ENCODE peak calls at places on chromosome 19, in six cellular contexts. C is lower lobe of right lung; O is neural crest cell; B is fibroblast of mammary gland; W is lower leg skin; X is CD8-positive, alpha-beta T cell. U is an unnamed sample.

GRCh38 chr19:48121909-48122371 is 11.3 kb upstream of the PLA2G4C start:
- DNase-seq in C (no peak), O (no peak), W (peak), X (no peak), B (no peak), U (no peak)

GRCh38 chr19:3269972-3270667 is 45.7 kb downstream of the CELF5 start:
- DNase-seq in X (no peak), C (no peak), B (no peak), O (no peak), W (no peak), U (no peak)

GRCh38 chr19:17496337-17496997 is 15.0 kb upstream of the PGLS start:
- DNase-seq in X (peak), O (peak), C (peak), B (peak), W (no peak), U (peak)

GRCh38 chr19:16025108-16026101 is 50.9 kb upstream of the TPM4 start:
- DNase-seq in X (no peak), O (no peak), C (no peak), B (peak), W (no peak), U (no peak)

GRCh38 chr19:41588497-41589209 is 12.7 kb downstream of the CEACAM21 start:
- DNase-seq in W (no peak), C (no peak), X (no peak), O (no peak), B (peak), U (no peak)

GRCh38 chr19:13063461-13064091 is 39.1 kb downstream of the LYL1 start:
- DNase-seq in B (no peak), C (no peak), X (no peak), W (no peak), O (no peak), U (no peak)

GRCh38 chr19:4052993-4053422 is 13.7 kb downstream of the ZBTB7A start:
- DNase-seq in X (no peak), W (no peak), B (peak), O (no peak), C (peak), U (no peak)

GRCh38 chr19:35720163-35720524 is 2.3 kb downstream of the KMT2B start:
- DNase-seq in X (no peak), W (no peak), B (no peak), C (no peak), O (no peak), U (no peak)

GRCh38 chr19:12789098-12789903 is 2.0 kb upstream of the JUNB start:
- DNase-seq in X (no peak), O (no peak), C (no peak), W (peak), B (no peak), U (no peak)

GRCh38 chr19:4352701-4353121 is 9.3 kb downstream of the MPND start:
- DNase-seq in W (no peak), O (peak), X (peak), C (peak), B (peak), U (no peak)

GRCh38 chr19:40585677-40586422 is 9.2 kb downstream of the SHKBP1 start:
- DNase-seq in C (no peak), O (no peak), X (no peak), B (peak), W (no peak), U (no peak)

GRCh38 chr19:42542791-42543190 is 14.5 kb upstream of the CEACAM1 start:
- DNase-seq in B (no peak), O (no peak), C (no peak), X (no peak), W (no peak), U (no peak)

GRCh38 chr19:49430678-49431329 is 5.6 kb downstream of the GFY start:
- DNase-seq in X (no peak), B (no peak), O (no peak), C (no peak), W (no peak), U (no peak)
- TF ChIP-seq CTCF in X (peak), B (peak), O (peak), C (no peak), W (no peak), U (no peak)

DNA sequence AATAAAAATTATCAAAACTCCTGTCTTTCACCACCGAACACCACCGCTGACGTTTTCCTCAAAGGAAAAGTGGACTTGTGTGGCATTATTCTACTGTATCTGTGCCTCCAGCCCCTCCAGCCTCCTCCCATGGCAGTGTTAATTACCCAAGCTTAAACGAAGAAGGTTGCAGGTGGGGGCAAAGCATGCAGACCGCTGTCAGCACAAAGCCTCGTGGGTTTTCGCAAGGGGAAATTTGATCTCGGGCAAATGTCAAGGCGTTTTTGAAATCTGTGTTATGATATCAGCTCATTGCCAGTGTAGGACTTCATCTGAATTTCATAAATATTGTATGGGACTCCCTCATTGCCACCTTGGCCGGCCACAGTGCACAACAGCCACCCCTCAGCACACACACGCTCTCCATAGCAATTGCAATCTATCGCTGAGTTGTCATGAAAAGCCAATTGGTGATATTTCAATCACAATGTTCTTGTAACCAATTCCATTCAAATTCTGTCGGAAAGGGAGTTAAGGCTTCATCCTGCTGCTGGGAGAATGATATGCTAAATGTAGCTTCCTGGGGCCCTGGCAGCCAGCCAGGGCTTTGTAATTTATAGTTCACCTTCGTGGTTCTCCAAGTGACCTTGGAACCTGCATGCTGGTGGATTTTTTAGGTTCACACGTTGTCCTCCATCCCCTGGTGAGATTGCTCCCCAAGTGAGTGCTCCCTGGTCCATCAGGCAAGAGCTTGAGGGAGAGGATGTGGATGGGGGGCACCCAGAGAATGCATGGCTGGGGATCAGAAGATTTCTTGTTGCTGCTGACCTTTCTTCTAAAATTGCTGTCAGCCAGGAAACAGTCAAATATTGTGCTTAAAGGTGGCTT is 16.6 kb downstream of the CHST8 start:
- DNase-seq in W (no peak), O (no peak), X (no peak), B (no peak), C (peak), U (no peak)
- TF ChIP-seq CTCF in W (no peak), O (no peak), X (no peak), B (no peak), C (no peak), U (no peak)

GRCh38 chr19:50248826-50249225 is 45.4 kb downstream of the MYH14 start:
- DNase-seq in W (no peak), O (no peak), B (no peak), C (no peak), X (no peak), U (no peak)
- TF ChIP-seq CTCF in W (no peak), O (no peak), B (no peak), C (no peak), X (no peak), U (no peak)

GRCh38 chr19:14112051-14112808 is 5.3 kb downstream of the PRKACA start:
- DNase-seq in X (no peak), B (peak), O (no peak), C (no peak), W (no peak), U (no peak)

GRCh38 chr19:14114439-14114838 is 3.1 kb downstream of the PRKACA start:
- DNase-seq in X (no peak), C (no peak), W (no peak), B (no peak), O (no peak), U (no peak)

GRCh38 chr19:14112809-14113385 is 4.7 kb downstream of the PRKACA start:
- DNase-seq in C (no peak), X (no peak), B (no peak), W (no peak), O (no peak), U (no peak)

GRCh38 chr19:14114854-14115253 is 2.7 kb downstream of the PRKACA start:
- DNase-seq in X (peak), B (peak), W (no peak), C (peak), O (peak), U (no peak)

DNA sequence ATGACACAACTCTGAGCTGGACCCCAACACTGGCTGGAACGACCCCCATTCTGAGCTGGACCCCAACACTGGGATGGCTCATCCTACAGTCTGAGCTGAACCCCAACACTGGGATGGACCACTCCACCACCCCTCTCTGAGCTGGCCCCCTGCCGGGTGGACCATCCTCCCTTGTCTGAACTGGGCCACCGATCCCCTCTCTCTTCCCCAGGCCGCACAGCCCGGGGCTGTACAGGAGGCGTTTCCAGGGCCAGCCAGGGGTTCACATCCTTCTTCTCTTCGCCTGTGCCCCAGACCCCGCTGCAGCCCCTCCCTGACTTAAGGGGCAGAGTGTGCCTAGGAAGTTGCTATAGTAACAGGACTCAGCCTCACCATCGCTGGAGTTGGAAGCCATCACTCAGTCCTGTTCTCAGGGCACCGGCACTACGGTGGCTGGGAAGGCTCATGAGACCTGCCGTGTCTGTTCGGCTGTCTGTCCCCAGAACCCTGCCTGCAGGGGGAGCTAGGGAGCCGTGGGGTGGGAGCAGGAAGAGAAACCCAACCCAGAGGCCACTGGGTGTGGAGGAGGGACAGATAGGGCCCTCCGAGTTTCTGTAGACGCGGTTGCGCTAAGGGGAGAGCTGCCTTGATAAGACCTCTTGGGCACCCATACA is 3.7 kb downstream of the PRKACA start:
- DNase-seq in W (no peak), X (no peak), B (no peak), O (peak), C (peak), U (no peak)
- TF ChIP-seq CTCF in W (no peak), X (no peak), B (peak), O (peak), C (peak), U (no peak)

DNA sequence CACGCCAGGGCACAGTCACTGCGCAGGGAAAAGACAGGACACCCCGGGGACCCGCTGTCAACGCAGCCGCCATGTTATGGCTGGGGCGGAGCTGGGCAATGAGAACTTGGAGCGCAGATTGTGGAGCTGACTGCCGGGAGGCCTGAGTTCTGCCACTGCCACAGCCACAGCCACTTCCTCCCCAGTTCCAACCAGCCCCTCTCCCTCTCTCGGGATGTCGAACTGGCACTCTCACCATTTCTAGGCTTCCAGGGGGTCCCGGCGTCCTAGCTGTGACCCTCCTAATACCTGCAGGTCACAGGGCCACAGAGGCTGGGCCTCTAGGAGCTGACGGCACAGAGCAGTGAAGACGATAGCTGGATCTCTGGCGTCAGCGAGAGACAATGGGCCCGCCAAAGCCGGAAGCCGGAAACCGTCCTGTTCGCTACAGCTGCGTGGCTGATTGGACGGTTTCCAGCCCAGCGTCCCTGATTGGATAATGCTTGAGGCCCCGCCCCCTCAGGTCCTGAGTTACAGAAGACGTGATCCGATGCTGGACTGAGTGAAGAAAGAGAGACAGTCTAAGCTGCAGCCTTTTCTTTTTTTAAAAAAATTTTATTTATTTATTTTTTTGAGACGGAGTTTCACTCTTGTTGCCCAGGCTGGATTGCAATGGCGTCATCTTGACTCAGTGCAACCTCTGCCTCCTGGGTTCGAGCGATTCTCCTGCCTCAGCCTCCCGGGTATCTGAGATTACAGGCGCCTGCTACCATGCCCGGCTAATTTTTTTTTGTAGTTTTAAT is at the start of gene ZNF506:
- DNase-seq in B (peak), C (peak), O (peak), W (peak), X (peak), U (peak)
- TF ChIP-seq CTCF in B (no peak), C (no peak), O (no peak), W (no peak), X (no peak), U (no peak)